ENCODE peak calls at places on chromosomes 12 and 14, in four cellular contexts. U is MM.1S, O is AG04449, W is lower leg skin. D is an unnamed sample.

GRCh38 chr12:92079054-92079385 is 66.6 kb downstream of the BTG1 start:
- DNase-seq in O (no peak), U (no peak), W (no peak), D (no peak)

GRCh38 chr12:64610660-64611429 is 550 bp downstream of the RASSF3 start:
- DNase-seq in U (peak), W (peak), O (no peak), D (no peak)

GRCh38 chr12:8037947-8038346 is 5.4 kb downstream of the FOXJ2 start:
- DNase-seq in U (no peak), O (no peak), W (no peak), D (no peak)

GRCh38 chr12:110600254-110600653 is 13.7 kb upstream of the TCTN1 start:
- DNase-seq in O (no peak), U (peak), W (no peak), D (no peak)

GRCh38 chr14:101470266-101470665 is 91.0 kb upstream of the DIO3 start:
- DNase-seq in O (no peak), W (no peak), U (no peak), D (no peak)

GRCh38 chr14:21036746-21037145 is 2.1 kb upstream of the RNASE13 start:
- DNase-seq in W (no peak), O (no peak), U (no peak), D (no peak)

GRCh38 chr14:93953263-93953662 is 23.1 kb downstream of the ASB2 start:
- DNase-seq in U (no peak), W (no peak), O (no peak), D (no peak)

GRCh38 chr12:131087302-131087818 is 133.7 kb downstream of the ADGRD1 start:
- DNase-seq in O (no peak), W (no peak), U (no peak), D (no peak)

GRCh38 chr12:113873741-113874140 is 92.4 kb downstream of the RBM19 start:
- DNase-seq in W (no peak), U (no peak), O (no peak), D (no peak)

GRCh38 chr12:101935769-101936741 is 58.7 kb downstream of the DRAM1 start:
- DNase-seq in O (peak), W (peak), U (peak), D (no peak)

GRCh38 chr14:105067969-105068301 is 2.7 kb upstream of the GPR132 start:
- DNase-seq in U (no peak), W (no peak), O (no peak), D (no peak)

GRCh38 chr14:33401326-33401725 is 462.6 kb downstream of the NPAS3 start:
- DNase-seq in U (no peak), W (no peak), O (no peak), D (no peak)

GRCh38 chr14:61178226-61179060 is 102.7 kb downstream of the TMEM30B start:
- DNase-seq in O (peak), U (peak), W (no peak), D (peak)

GRCh38 chr12:43766291-43766690 is 7.5 kb downstream of the IRAK4 start:
- DNase-seq in O (no peak), U (no peak), W (no peak), D (no peak)

GRCh38 chr12:60123443-60124000 is 527.7 kb downstream of the SLC16A7 start:
- DNase-seq in O (no peak), U (no peak), W (no peak), D (peak)

GRCh38 chr14:58107947-58108552 is 44.0 kb downstream of the ARMH4 start:
- DNase-seq in U (peak), O (no peak), W (peak), D (peak)

GRCh38 chr14:78836777-78837176 is 666.6 kb downstream of the NRXN3 start:
- DNase-seq in W (no peak), U (peak), O (peak), D (peak)

GRCh38 chr12:104049278-104050257 is at the start of gene GLT8D2:
- DNase-seq in W (no peak), O (no peak), U (no peak), D (no peak)

GRCh38 chr14:105889666-105890473 is 363.5 kb downstream of the TMEM121 start:
- DNase-seq in U (no peak), W (no peak), O (no peak), D (no peak)

GRCh38 chr12:45914090-45914489 is 76.3 kb downstream of the SCAF11 start:
- DNase-seq in U (no peak), W (no peak), O (peak), D (peak)

GRCh38 chr14:33357225-33358010 is 418.7 kb downstream of the NPAS3 start:
- DNase-seq in W (no peak), U (no peak), O (no peak), D (no peak)

GRCh38 chr12:109436181-109436546 is 40.9 kb downstream of the KCTD10 start:
- DNase-seq in O (no peak), U (no peak), W (no peak), D (no peak)

GRCh38 chr12:50398931-50399330 is 1.8 kb upstream of the LARP4 start:
- DNase-seq in O (no peak), W (no peak), U (no peak), D (no peak)

GRCh38 chr12:5807090-5807414 is 138.0 kb downstream of the ANO2 start:
- DNase-seq in O (no peak), U (no peak), W (no peak), D (peak)

GRCh38 chr14:77177623-77178185 is 3.9 kb upstream of the TMEM63C start:
- DNase-seq in O (no peak), W (no peak), U (no peak), D (no peak)

GRCh38 chr12:28966049-28966778 is 182.9 kb upstream of the FAR2 start:
- DNase-seq in U (no peak), O (no peak), W (no peak), D (peak)

GRCh38 chr12:105705235-105705634 is 374.7 kb downstream of the C12orf75 start:
- DNase-seq in U (no peak), W (no peak), O (no peak), D (no peak)

GRCh38 chr12:117047810-117048584 is 51.2 kb downstream of the TESC start:
- DNase-seq in O (peak), U (no peak), W (no peak), D (peak)

GRCh38 chr14:101928415-101928841 is 35.9 kb upstream of the DYNC1H1 start:
- DNase-seq in W (no peak), O (no peak), U (no peak), D (no peak)

GRCh38 chr14:66380143-66380542 is 106.0 kb upstream of the CCDC196 start:
- DNase-seq in W (no peak), U (no peak), O (no peak), D (no peak)

GRCh38 chr14:69612014-69612758 is 790 bp downstream of the SUSD6 start:
- DNase-seq in W (no peak), U (peak), O (no peak), D (no peak)

GRCh38 chr14:104517426-104517825 is 62.1 kb upstream of the C14orf180 start:
- DNase-seq in W (no peak), O (no peak), U (no peak), D (no peak)

GRCh38 chr12:124523071-124523470 is 44.3 kb downstream of the NCOR2 start:
- DNase-seq in W (no peak), U (no peak), O (no peak), D (no peak)

GRCh38 chr14:52354257-52354656 is 40.1 kb downstream of the PTGER2 start:
- DNase-seq in W (no peak), O (no peak), U (no peak), D (no peak)

GRCh38 chr12:110039085-110039807 is 9.1 kb downstream of the C12orf76 start:
- DNase-seq in O (peak), U (no peak), W (no peak), D (no peak)

GRCh38 chr12:124518051-124518932 is 49.1 kb downstream of the NCOR2 start:
- DNase-seq in U (no peak), W (peak), O (peak), D (peak)

GRCh38 chr12:84912191-84913142 is at the start of gene SLC6A15:
- DNase-seq in U (peak), O (no peak), W (peak), D (peak)

GRCh38 chr14:53957739-53958138 is 1.1 kb upstream of the BMP4 start:
- DNase-seq in O (no peak), W (no peak), U (no peak), D (no peak)
- TF ChIP-seq CTCF in O (no peak), W (no peak), U (no peak), D (no peak)

DNA sequence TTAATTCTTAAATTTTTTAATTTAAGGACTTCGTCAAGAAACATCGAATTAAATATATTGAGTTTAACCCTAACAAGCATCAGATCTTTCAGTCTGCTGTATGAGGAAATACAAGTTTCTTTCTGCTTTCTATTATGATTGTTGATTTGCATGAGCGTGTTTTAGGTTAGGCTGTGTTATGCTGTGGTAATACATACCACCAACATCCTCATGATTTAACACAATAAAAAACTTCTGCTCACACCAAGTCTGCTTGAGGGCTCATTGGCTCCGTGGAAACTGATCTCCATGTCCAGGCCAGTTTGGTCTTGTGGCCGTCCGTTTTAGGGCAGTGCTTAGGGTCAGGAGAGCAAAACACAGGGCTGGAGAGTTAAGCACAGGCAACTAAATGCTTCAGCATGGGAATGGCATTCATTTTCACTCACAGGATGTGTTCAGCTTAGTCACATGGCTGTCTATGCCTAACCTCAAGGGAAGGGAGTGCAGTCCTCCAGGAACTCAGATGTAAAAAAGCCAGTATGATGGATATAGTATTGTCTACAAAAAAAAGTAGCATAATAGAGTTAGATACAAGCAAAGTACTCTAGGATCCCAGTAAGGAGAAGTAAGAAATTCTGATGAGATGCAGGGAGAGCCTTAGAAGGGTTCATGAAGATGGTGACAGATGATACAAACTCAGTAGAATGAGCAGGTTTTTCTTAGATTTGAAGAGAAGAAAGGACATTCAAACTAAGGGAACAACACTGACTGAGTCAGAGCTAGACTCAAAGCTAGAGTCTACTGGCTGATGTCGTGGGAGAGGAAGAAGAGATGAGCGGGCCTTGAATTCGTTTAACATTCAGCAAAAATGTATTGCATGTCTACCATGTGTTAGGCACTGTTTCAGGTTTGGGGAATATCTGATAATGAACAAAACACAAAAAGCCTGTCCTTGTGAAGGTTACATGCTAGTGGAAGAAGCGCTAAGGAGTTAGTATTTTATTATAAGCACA is 16.3 kb downstream of the MARK3 start:
- DNase-seq in W (no peak), O (no peak), U (no peak), D (peak)
- H3K4me3 ChIP-seq in W (no peak), O (peak), U (no peak), D (no peak)

GRCh38 chr12:123041042-123041531 is 60.6 kb downstream of the ARL6IP4 start:
- DNase-seq in O (no peak), W (no peak), U (no peak), D (no peak)
- TF ChIP-seq CTCF in O (no peak), W (no peak), U (no peak), D (no peak)

DNA sequence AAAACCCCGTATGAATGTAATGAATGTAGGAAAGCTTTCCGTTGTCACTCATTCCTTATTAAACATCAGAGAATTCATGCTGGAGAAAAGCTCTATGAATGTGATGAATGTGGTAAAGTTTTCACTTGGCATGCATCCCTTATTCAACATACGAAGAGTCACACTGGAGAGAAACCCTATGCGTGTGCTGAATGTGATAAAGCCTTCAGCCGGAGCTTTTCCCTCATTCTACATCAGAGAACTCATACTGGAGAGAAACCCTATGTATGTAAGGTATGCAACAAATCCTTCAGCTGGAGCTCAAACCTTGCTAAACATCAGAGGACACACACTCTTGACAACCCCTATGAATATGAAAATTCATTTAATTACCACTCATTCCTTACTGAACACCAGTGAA is 23.8 kb downstream of the ZNF891 start:
- DNase-seq in W (no peak), U (no peak), O (no peak), D (no peak)
- H3K4me3 ChIP-seq in W (no peak), U (no peak), O (no peak), D (no peak)

GRCh38 chr12:20599757-20600156 is 95.4 kb upstream of the SLCO1C1 start:
- DNase-seq in U (no peak), O (no peak), W (no peak), D (no peak)

GRCh38 chr12:20604408-20604807 is 90.7 kb upstream of the SLCO1C1 start:
- DNase-seq in O (no peak), W (no peak), U (no peak), D (no peak)

GRCh38 chr12:20596036-20596435 is 99.1 kb upstream of the SLCO1C1 start:
- DNase-seq in W (no peak), O (no peak), U (no peak), D (no peak)

GRCh38 chr12:20602671-20603402 is 92.3 kb upstream of the SLCO1C1 start:
- DNase-seq in U (no peak), O (peak), W (no peak), D (no peak)

GRCh38 chr12:20601668-20602280 is 93.4 kb upstream of the SLCO1C1 start:
- DNase-seq in W (no peak), O (peak), U (peak), D (no peak)
- TF ChIP-seq CTCF in W (no peak), O (peak), U (peak), D (peak)

GRCh38 chr12:80269953-80270552 is 170.7 kb downstream of the OTOGL start:
- DNase-seq in W (no peak), U (peak), O (no peak), D (no peak)

GRCh38 chr12:80268924-80269749 is 169.8 kb downstream of the OTOGL start:
- DNase-seq in W (no peak), O (peak), U (no peak), D (peak)

GRCh38 chr12:80273144-80273543 is 170.9 kb upstream of the PTPRQ start:
- DNase-seq in U (no peak), O (no peak), W (no peak), D (no peak)

GRCh38 chr12:80271770-80272169 is 172.3 kb upstream of the PTPRQ start:
- DNase-seq in U (no peak), O (no peak), W (no peak), D (no peak)

GRCh38 chr12:80272516-80272915 is 171.5 kb upstream of the PTPRQ start:
- DNase-seq in W (no peak), O (no peak), U (no peak), D (peak)
- H3K4me3 ChIP-seq in W (no peak), O (no peak), U (no peak), D (no peak)

DNA sequence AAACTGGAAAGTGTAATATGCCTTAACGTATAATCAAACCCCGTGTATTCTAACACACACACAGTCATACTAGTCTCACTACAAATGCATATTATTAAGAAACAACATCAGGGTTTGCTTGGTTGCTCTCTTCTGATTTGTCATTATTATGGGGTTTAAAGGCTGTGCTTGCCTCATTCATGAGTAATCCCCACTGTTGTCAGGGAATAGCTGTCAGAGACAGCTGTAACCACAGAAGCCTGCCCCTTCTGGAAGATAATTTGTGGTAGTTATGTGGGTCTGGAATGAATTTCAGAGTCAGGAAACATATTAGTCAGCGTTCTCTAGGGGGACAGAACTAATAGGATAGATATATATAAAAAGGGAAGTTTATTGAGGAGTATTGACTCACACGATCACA is 456.9 kb upstream of the TMEM132C start:
- DNase-seq in O (peak), U (no peak), W (peak), D (peak)
- TF ChIP-seq CTCF in O (peak), U (no peak), W (no peak), D (peak)

GRCh38 chr14:55329999-55330710 is 58.9 kb downstream of the FBXO34 start:
- DNase-seq in O (no peak), U (no peak), W (no peak), D (no peak)

GRCh38 chr14:55336161-55336560 is 64.9 kb downstream of the FBXO34 start:
- DNase-seq in O (no peak), W (no peak), U (no peak), D (no peak)

GRCh38 chr14:55333785-55334485 is 62.7 kb downstream of the FBXO34 start:
- DNase-seq in O (no peak), W (no peak), U (no peak), D (peak)

GRCh38 chr14:55336691-55337090 is 65.5 kb downstream of the FBXO34 start:
- DNase-seq in O (no peak), U (no peak), W (no peak), D (no peak)

DNA sequence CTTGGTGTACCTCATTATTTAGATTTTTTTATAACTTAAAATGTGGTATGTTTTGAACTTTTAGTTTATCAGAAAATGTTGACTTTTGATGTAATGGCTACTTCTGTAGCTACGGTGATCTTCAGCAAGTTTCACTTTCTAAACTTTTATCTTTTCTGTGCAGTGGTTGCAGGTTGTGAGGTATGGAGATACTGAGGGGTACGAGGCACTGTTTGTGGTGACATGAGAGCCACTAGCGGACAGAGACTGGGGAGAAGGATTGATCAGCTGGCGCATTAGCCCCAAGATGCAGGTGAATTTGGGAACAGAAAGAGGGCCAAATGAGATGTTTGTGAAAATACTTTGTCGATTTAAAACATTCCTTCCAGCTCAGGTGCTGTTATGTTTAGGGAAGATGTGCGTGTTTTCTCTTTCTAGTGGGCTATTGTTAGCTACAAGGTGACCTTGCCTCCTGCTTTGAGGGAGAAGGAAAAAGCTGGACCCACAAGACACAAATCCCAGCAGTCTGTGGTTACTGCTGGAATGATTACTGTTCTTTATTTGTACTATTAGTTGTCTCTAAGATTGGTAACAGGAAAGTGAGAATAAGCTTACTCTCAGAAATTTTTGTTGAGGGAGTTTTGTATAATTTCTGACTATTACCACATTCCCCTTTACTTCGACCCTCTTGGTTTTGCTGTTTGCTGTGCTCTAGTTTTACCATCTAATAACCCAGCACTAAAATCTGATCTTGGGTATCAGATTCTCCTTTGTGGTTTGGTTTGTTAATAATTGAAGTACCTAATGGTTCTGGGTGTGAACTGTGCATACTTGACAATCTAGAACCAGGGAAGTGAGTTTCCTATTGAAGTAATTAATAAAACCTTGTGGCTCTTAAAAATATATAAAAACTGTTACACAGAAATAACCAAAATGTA is 61.7 kb downstream of the FBXO34 start:
- DNase-seq in W (no peak), O (no peak), U (peak), D (no peak)
- H3K4me3 ChIP-seq in W (no peak), O (no peak), U (peak), D (no peak)

D was measured in retinal pigment epithelial cell.